ENCODE peak calls at places on chromosomes 1 and 21, in ten cellular contexts. W, K, J, E, V, R, M, S, X and D are unnamed samples.

GRCh38 chr1:150973258-150973825 is 1.3 kb downstream of the CERS2 start:
- DNase-seq in W (no peak), K (no peak), J (peak; percentile 38), E (no peak), V (no peak), R (no peak), M (no peak), S (no peak), X (no peak), D (no peak)

GRCh38 chr1:157272899-157273774 is 134.9 kb upstream of the ETV3 start:
- DNase-seq in W (no peak), K (no peak), J (no peak), E (no peak), V (no peak), R (no peak), M (peak; percentile 22), S (no peak), X (no peak), D (no peak)

GRCh38 chr1:61090546-61090945 is 8.2 kb downstream of the NFIA start:
- DNase-seq in W (no peak), K (no peak), J (no peak), E (no peak), V (no peak), R (no peak), M (no peak), S (no peak), X (no peak), D (no peak)

GRCh38 chr1:46617833-46618232 is 1.2 kb upstream of the MOB3C start:
- DNase-seq in W (no peak), K (no peak), J (no peak), E (no peak), V (no peak), R (no peak), M (no peak), S (no peak), X (no peak), D (no peak)

GRCh38 chr1:208304193-208304712 is 60.1 kb upstream of the PLXNA2 start:
- DNase-seq in W (no peak), K (no peak), J (no peak), E (no peak), V (no peak), R (no peak), M (no peak), S (no peak), X (no peak), D (no peak)

GRCh38 chr1:158077366-158078256 is 84.2 kb downstream of the KIRREL1 start:
- DNase-seq in W (no peak), K (no peak), J (no peak), E (no peak), V (no peak), R (no peak), M (no peak), S (no peak), X (no peak), D (no peak)

GRCh38 chr1:28371011-28371378 is 1.5 kb downstream of the PHACTR4 start:
- DNase-seq in W (no peak), K (no peak), J (no peak), E (no peak), V (no peak), R (no peak), M (no peak), S (no peak), X (no peak), D (no peak)

GRCh38 chr1:28443550-28443949 is 62.3 kb upstream of the RCC1 start:
- DNase-seq in W (no peak), K (no peak), J (no peak), E (no peak), V (no peak), R (no peak), M (no peak), S (no peak), X (no peak), D (no peak)

GRCh38 chr1:22231995-22232690 is 89.2 kb upstream of the WNT4 start:
- DNase-seq in W (no peak), K (no peak), J (no peak), E (no peak), V (no peak), R (no peak), M (no peak), S (no peak), X (no peak), D (no peak)

GRCh38 chr21:28429161-28429560 is 563.5 kb downstream of the LTN1 start:
- DNase-seq in W (no peak), K (no peak), J (no peak), E (no peak), V (no peak), R (no peak), M (no peak), S (no peak), X (no peak), D (no peak)

GRCh38 chr1:31765041-31765467 is 914 bp upstream of the ADGRB2 start:
- DNase-seq in W (no peak), K (peak; percentile 47), J (peak; percentile 72), E (peak; percentile 49), V (no peak), R (no peak), M (peak; percentile 61), S (no peak), X (no peak), D (no peak)

GRCh38 chr1:17909634-17910033 is 154.5 kb downstream of the ACTL8 start:
- DNase-seq in W (peak; percentile 30), K (peak; percentile 23), J (peak; percentile 50), E (peak; percentile 6), V (no peak), R (no peak), M (peak; percentile 74), S (no peak), X (no peak), D (peak; percentile 33)
- TF ChIP-seq CTCF in W (peak; percentile 45), K (peak; percentile 40), J (peak; percentile 36), E (peak; percentile 29), V (peak; percentile 38), R (no peak), M (no peak), S (peak; percentile 30), X (peak; percentile 70), D (peak; percentile 56)

GRCh38 chr1:44806704-44807363 is at the start of gene DYNLT4:
- DNase-seq in W (no peak), K (no peak), J (no peak), E (no peak), V (no peak), R (no peak), M (no peak), S (no peak), X (no peak), D (no peak)

GRCh38 chr1:44807364-44808062 is 362 bp upstream of the DYNLT4 start:
- DNase-seq in W (peak; percentile 100), K (peak; percentile 83), J (peak; percentile 61), E (peak; percentile 51), V (peak; percentile 99), R (peak; percentile 96), M (peak; percentile 77), S (peak; percentile 100), X (peak; percentile 99), D (peak; percentile 100)

GRCh38 chr1:44806025-44806703 is 987 bp downstream of the DYNLT4 start:
- DNase-seq in W (no peak), K (no peak), J (peak; percentile 12), E (no peak), V (no peak), R (no peak), M (no peak), S (no peak), X (no peak), D (no peak)

GRCh38 chr1:44803312-44804095 is 3.3 kb downstream of the PLK3 start:
- DNase-seq in W (no peak), K (no peak), J (no peak), E (no peak), V (no peak), R (no peak), M (no peak), S (no peak), X (no peak), D (no peak)

GRCh38 chr1:44805311-44806024 is 1.7 kb downstream of the DYNLT4 start:
- DNase-seq in W (no peak), K (no peak), J (no peak), E (no peak), V (no peak), R (no peak), M (no peak), S (no peak), X (no peak), D (no peak)
- TF ChIP-seq CTCF in W (peak; percentile 18), K (no peak), J (no peak), E (no peak), V (no peak), R (no peak), M (no peak), S (no peak), X (no peak), D (no peak)

DNA sequence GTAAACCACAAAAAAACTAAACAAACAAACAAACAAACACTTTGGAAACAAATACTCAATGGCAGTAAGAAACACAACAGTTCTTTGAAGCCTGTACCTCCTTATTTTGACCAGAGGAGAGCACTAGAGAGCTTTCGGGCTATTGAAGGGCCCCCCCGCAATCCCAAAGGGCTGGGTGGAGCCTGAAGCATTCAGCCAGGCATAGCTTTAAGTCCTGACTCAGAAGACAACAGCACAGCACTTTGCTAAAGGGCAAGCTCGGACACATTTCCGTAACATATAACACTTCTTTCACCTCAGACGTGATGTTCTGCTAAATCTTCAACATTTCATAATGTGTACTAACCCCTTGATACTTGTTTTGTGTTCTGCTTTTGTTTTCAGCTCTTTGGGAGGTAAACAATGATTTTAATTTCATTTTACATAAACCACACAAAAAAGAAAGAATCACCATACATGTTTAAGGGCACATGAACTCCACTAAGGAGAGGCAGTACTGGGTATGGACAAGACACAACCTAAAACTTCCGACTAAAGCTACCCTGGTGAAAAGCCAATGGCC is 9.7 kb upstream of the SHCBP1L start:
- DNase-seq in W (peak; percentile 92), K (peak; percentile 51), J (peak; percentile 76), E (peak; percentile 38), V (peak; percentile 88), R (peak; percentile 92), M (peak; percentile 69), S (peak; percentile 82), X (peak; percentile 63), D (peak; percentile 93)
- TF ChIP-seq CTCF in W (peak; percentile 90), K (peak; percentile 74), J (peak; percentile 67), E (peak; percentile 97), V (peak; percentile 96), R (peak; percentile 94), M (peak; percentile 64), S (peak; percentile 86), X (peak; percentile 98), D (peak; percentile 98)

DNA sequence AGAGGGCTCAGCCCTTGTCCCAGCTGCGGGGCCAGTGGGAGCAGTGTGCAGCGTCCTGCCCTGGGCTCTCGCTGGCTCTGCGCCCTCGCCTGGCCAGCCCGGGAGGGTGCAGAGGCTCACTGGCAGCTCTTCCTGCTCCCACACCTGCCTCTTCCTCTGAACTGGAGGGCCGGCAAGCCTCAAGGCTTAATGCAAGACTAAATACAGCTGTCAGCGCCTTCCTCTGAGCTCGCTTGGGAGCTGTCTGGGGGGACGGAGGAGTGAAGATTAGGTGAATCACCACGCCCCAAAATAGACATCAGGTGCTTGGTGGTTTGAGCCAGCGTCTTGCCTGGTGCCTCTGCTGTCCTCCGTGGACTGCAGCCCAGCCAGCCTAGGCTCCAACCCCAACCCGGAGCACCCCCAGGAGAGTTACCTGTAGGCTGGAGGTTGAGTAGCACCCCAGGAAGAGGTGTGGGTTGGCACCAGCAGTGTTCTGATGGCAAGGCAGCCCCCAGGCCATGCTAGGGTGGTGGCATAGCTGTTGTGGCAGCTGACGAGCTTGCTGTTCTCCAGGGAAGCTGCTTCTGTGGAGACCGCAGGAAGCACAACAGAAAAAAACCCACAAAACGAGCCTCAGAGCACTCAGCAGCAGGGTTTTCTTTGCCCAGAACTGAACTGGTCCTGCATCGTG is 36.9 kb downstream of the UMODL1 start:
- DNase-seq in W (peak; percentile 43), K (peak; percentile 78), J (peak; percentile 76), E (peak; percentile 59), V (peak; percentile 60), R (peak; percentile 88), M (peak; percentile 63), S (no peak), X (no peak), D (peak; percentile 43)
- TF ChIP-seq CTCF in W (peak; percentile 85), K (peak; percentile 55), J (peak; percentile 58), E (peak; percentile 76), V (peak; percentile 96), R (peak; percentile 87), M (no peak), S (peak; percentile 75), X (peak; percentile 81), D (peak; percentile 73)